ENCODE peak calls at places on chromosomes 12 and 14, in five cellular contexts. T is GM12891, K is GM12878, V is H1, B is K562. F is an unnamed sample.

GRCh38 chr12:91074068-91074819 is 16.4 kb upstream of the KERA start:
- DNase-seq in T (no peak), K (no peak), V (no peak), B (no peak), F (no peak)

GRCh38 chr14:65016461-65016860 is 29.8 kb downstream of the FNTB start:
- DNase-seq in T (no peak), K (no peak), V (no peak), B (no peak), F (no peak)

GRCh38 chr12:79435742-79436141 is 255.0 kb downstream of the PAWR start:
- DNase-seq in T (no peak), K (no peak), V (no peak), B (no peak), F (no peak)

GRCh38 chr12:132686831-132687210 is 321 bp downstream of the POLE start:
- DNase-seq in T (no peak), K (no peak), V (no peak), B (peak; percentile 41), F (no peak)

GRCh38 chr12:98763656-98764055 is 118.6 kb downstream of the APAF1 start:
- DNase-seq in T (no peak), K (no peak), V (no peak), B (no peak), F (no peak)

GRCh38 chr12:26451763-26452162 is 256.4 kb downstream of the SSPN start:
- DNase-seq in T (no peak), K (no peak), V (no peak), B (no peak), F (no peak)

GRCh38 chr12:84805474-84805858 is 107.1 kb downstream of the SLC6A15 start:
- DNase-seq in T (no peak), K (no peak), V (no peak), B (no peak), F (no peak)

GRCh38 chr14:33767721-33768457 is 183.0 kb downstream of the EGLN3 start:
- DNase-seq in T (no peak), K (no peak), V (no peak), B (no peak), F (no peak)

GRCh38 chr12:103813426-103813825 is 27.6 kb downstream of the NT5DC3 start:
- DNase-seq in T (no peak), K (no peak), V (no peak), B (no peak), F (no peak)

GRCh38 chr12:108825205-108825950 is 32.0 kb downstream of the SSH1 start:
- DNase-seq in T (no peak), K (peak; percentile 63), V (no peak), B (no peak), F (no peak)

GRCh38 chr12:67677166-67677565 is 28.6 kb downstream of the DYRK2 start:
- DNase-seq in T (no peak), K (no peak), V (no peak), B (no peak), F (no peak)

GRCh38 chr12:92044435-92044834 is 101.2 kb downstream of the BTG1 start:
- DNase-seq in T (no peak), K (no peak), V (no peak), B (no peak), F (no peak)

GRCh38 chr12:122979908-122980191 is 631 bp upstream of the ARL6IP4 start:
- DNase-seq in T (no peak), K (no peak), V (no peak), B (peak; percentile 39), F (no peak)

GRCh38 chr12:95131589-95132335 is 58.3 kb upstream of the NR2C1 start:
- DNase-seq in T (no peak), K (no peak), V (no peak), B (no peak), F (no peak)

GRCh38 chr12:94849411-94849976 is 154.0 kb downstream of the NDUFA12 start:
- DNase-seq in T (no peak), K (no peak), V (no peak), B (no peak), F (no peak)

GRCh38 chr14:36224176-36224575 is 47.7 kb upstream of the PTCSC3 start:
- DNase-seq in T (no peak), K (no peak), V (no peak), B (peak; percentile 15), F (no peak)

GRCh38 chr12:26872623-26873022 is 39.6 kb upstream of the ITPR2 start:
- DNase-seq in T (no peak), K (no peak), V (no peak), B (no peak), F (no peak)

GRCh38 chr12:20507061-20507460 is 138.7 kb downstream of the PDE3A start:
- DNase-seq in T (no peak), K (no peak), V (no peak), B (no peak), F (no peak)

GRCh38 chr12:16984484-16984883 is 378.5 kb upstream of the LMO3 start:
- DNase-seq in T (no peak), K (no peak), V (no peak), B (no peak), F (no peak)

GRCh38 chr12:52917800-52918199 is 12.9 kb upstream of the KRT8 start:
- DNase-seq in T (no peak), K (no peak), V (no peak), B (no peak), F (no peak)

GRCh38 chr12:24608637-24609285 is 340.1 kb downstream of the BCAT1 start:
- DNase-seq in T (no peak), K (no peak), V (no peak), B (no peak), F (no peak)

GRCh38 chr14:105118646-105119409 is 49.7 kb downstream of the JAG2 start:
- DNase-seq in T (no peak), K (no peak), V (no peak), B (no peak), F (no peak)

GRCh38 chr14:55332654-55333570 is 61.7 kb downstream of the FBXO34 start:
- DNase-seq in T (no peak), K (no peak), V (no peak), B (peak; percentile 47), F (no peak)

GRCh38 chr12:118107694-118108093 is 3.9 kb upstream of the VSIG10 start:
- DNase-seq in T (no peak), K (no peak), V (no peak), B (no peak), F (no peak)

GRCh38 chr12:99915251-99916082 is 69.3 kb downstream of the ANKS1B start:
- DNase-seq in T (no peak), K (no peak), V (no peak), B (no peak), F (no peak)

GRCh38 chr12:32201996-32202395 is 95.3 kb downstream of the BICD1 start:
- DNase-seq in T (no peak), K (no peak), V (no peak), B (no peak), F (no peak)

GRCh38 chr12:121800694-121801600 is 2.9 kb upstream of the SETD1B start:
- DNase-seq in T (no peak), K (no peak), V (no peak), B (peak; percentile 83), F (no peak)

GRCh38 chr14:102694530-102695171 is 82.6 kb upstream of the TRAF3 start:
- DNase-seq in T (no peak), K (peak; percentile 43), V (peak; percentile 65), B (peak; percentile 73), F (peak; percentile 20)

GRCh38 chr12:96719671-96720362 is 187.2 kb upstream of the NEDD1 start:
- DNase-seq in T (peak; percentile 26), K (peak; percentile 54), V (no peak), B (no peak), F (peak; percentile 10)

GRCh38 chr14:24066490-24067132 is 4.8 kb upstream of the CPNE6 start:
- DNase-seq in T (no peak), K (no peak), V (no peak), B (no peak), F (no peak)

DNA sequence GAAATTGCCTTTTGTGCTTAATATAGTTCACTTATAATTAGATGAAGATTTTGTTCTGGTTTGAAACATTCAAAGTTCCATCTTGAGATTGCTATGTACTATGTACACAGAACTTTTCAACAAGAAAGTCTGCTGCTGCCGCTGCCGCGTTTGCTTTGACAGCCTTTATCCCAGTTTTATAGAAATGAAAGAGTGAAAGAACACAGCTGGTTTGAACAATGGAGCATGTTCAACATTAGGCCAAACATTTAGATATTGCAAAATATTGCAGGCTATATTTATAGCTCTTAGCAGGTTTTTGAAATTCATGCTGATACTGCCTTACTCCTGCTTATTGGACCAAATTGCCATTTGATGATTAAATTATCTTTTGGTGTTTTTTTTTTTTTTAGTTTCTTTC is 299.8 kb upstream of the PRKD1 start:
- DNase-seq in T (no peak), K (no peak), V (no peak), B (no peak), F (no peak)
- TF ChIP-seq POLR2AphosphoS5 in T (no peak), K (no peak), V (no peak), B (no peak), F (no peak)

DNA sequence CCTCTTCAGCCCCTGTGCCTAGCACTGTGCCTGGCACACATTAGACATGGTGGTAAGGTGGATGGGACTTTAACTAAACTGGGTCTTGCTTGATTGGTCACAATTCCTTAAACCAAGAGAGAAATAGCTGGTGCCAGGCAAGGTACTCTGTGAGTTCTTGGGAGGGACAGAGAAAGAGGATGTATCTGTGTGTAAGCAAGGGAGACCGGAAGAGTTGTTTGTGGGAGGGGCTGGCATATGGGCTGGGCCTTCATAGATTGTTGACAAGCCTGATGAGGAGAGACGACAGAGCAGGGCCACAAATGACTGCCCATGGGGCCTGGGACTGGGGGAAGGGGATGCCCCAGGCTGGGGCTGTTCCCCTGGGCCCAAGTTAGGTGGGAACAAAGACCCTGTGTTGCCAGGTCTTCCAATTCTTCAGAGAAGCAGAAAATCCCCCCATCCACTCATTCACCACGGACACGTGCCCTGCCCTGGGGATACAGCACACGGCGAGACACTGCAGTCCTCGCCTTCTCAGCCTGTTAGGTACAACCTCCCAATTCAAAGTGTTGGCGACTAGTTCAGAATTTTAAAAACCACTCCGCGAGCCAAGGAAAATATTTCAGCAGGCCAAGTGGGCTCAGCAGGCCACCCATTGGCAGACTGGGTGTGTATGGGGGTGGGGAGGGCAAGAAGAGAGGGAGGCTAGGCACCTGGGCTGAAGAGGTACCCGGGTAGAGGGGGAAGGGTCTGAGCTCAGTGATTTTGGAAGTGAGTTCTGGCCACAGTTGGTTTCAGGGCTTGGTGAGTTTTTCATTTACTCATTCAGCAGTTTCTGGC is 11.4 kb upstream of the CYP46A1 start:
- DNase-seq in T (no peak), K (no peak), V (no peak), B (peak; percentile 29), F (peak; percentile 46)
- TF ChIP-seq POLR2A in T (no peak), K (no peak), V (no peak), B (no peak), F (no peak)

GRCh38 chr12:128969480-128970055 is 116.3 kb downstream of the GLT1D1 start:
- DNase-seq in T (peak; percentile 82), K (peak; percentile 20), V (peak; percentile 82), B (peak; percentile 36), F (peak; percentile 65)
- TF ChIP-seq TAF1 in T (no peak), K (no peak), V (no peak), B (no peak), F (no peak)

GRCh38 chr14:95345032-95345431 is 25.3 kb upstream of the CLMN start:
- DNase-seq in T (no peak), K (no peak), V (no peak), B (no peak), F (no peak)

GRCh38 chr14:95344536-95344935 is 24.8 kb upstream of the CLMN start:
- DNase-seq in T (no peak), K (no peak), V (no peak), B (no peak), F (no peak)

GRCh38 chr14:95346820-95347219 is 27.1 kb upstream of the CLMN start:
- DNase-seq in T (no peak), K (no peak), V (no peak), B (no peak), F (no peak)

GRCh38 chr14:95348395-95349080 is 28.8 kb upstream of the CLMN start:
- DNase-seq in T (no peak), K (no peak), V (no peak), B (no peak), F (no peak)

GRCh38 chr14:95346266-95346665 is 26.6 kb upstream of the CLMN start:
- DNase-seq in T (no peak), K (no peak), V (no peak), B (no peak), F (no peak)
- TF ChIP-seq POLR2AphosphoS5 in T (no peak), K (no peak), V (no peak), B (no peak), F (no peak)

F was measured in GM12892.